ENCODE peak calls at places on chromosomes 12 and 14, in seven cellular contexts. E is H1, O is HCT116, Y is HepG2, S is SK-N-SH, M is A549, D is K562. G is an unnamed sample.

GRCh38 chr12:30985814-30986452 is 59.4 kb downstream of the TSPAN11 start:
- DNase-seq in E (peak; percentile 85), O (peak; percentile 27), Y (peak; percentile 33), S (peak; percentile 88), M (peak; percentile 73), D (peak; percentile 41), G (peak; percentile 65)

GRCh38 chr12:49868449-49868848 is 25.5 kb upstream of the BCDIN3D start:
- DNase-seq in E (peak; percentile 28), O (no peak), Y (no peak), S (no peak), M (no peak), D (no peak), G (no peak)

GRCh38 chr14:50082784-50083466 is 33.4 kb downstream of the VCPKMT start:
- DNase-seq in E (no peak), O (no peak), Y (no peak), S (no peak), M (no peak), D (no peak), G (no peak)

GRCh38 chr14:49766839-49767238 is 1.1 kb upstream of the KLHDC2 start:
- DNase-seq in E (no peak), O (no peak), Y (no peak), S (peak; percentile 17), M (no peak), D (no peak), G (no peak)

GRCh38 chr12:31965090-31965489 is 5.9 kb downstream of the RESF1 start:
- DNase-seq in E (no peak), O (no peak), Y (no peak), S (no peak), M (no peak), D (no peak), G (no peak)

GRCh38 chr12:86623267-86623666 is 367.1 kb upstream of the MGAT4C start:
- DNase-seq in E (no peak), O (no peak), Y (no peak), S (no peak), M (no peak), D (no peak), G (no peak)

GRCh38 chr14:59601056-59601455 is 24.4 kb upstream of the CCDC175 start:
- DNase-seq in E (no peak), O (no peak), Y (no peak), S (no peak), M (no peak), D (no peak), G (no peak)

GRCh38 chr12:28190321-28191017 is at the start of gene CCDC91:
- DNase-seq in E (peak; percentile 88), O (peak; percentile 35), Y (peak; percentile 61), S (peak; percentile 90), M (peak; percentile 69), D (peak; percentile 89), G (peak; percentile 77)

GRCh38 chr14:23346693-23347405 is 5.8 kb downstream of the SLC22A17 start:
- DNase-seq in E (no peak), O (no peak), Y (no peak), S (no peak), M (no peak), D (no peak), G (no peak)

GRCh38 chr12:126437934-126438333 is 1372.7 kb downstream of the AACS start:
- DNase-seq in E (no peak), O (no peak), Y (no peak), S (no peak), M (no peak), D (no peak), G (no peak)

GRCh38 chr12:104055686-104056388 is 5.8 kb upstream of the GLT8D2 start:
- DNase-seq in E (no peak), O (no peak), Y (no peak), S (peak; percentile 82), M (no peak), D (no peak), G (peak; percentile 79)

GRCh38 chr12:60223242-60223641 is 627.4 kb downstream of the SLC16A7 start:
- DNase-seq in E (no peak), O (no peak), Y (no peak), S (no peak), M (no peak), D (no peak), G (no peak)

GRCh38 chr14:95021588-95021987 is 135.7 kb downstream of the DICER1 start:
- DNase-seq in E (peak; percentile 44), O (no peak), Y (no peak), S (no peak), M (no peak), D (no peak), G (no peak)

GRCh38 chr12:14955876-14956811 is 5.3 kb downstream of the ARHGDIB start:
- DNase-seq in E (no peak), O (no peak), Y (no peak), S (no peak), M (no peak), D (no peak), G (no peak)

GRCh38 chr12:132986001-132986884 is at the start of gene ZNF26:
- DNase-seq in E (peak; percentile 87), O (peak; percentile 60), Y (peak; percentile 90), S (peak; percentile 93), M (peak; percentile 90), D (peak; percentile 87), G (peak; percentile 94)

GRCh38 chr14:44759263-44759662 is 202.5 kb downstream of the KLHL28 start:
- DNase-seq in E (no peak), O (no peak), Y (no peak), S (no peak), M (no peak), D (no peak), G (no peak)

GRCh38 chr14:94904636-94905035 is 134.7 kb upstream of the GSC start:
- DNase-seq in E (no peak), O (no peak), Y (no peak), S (no peak), M (no peak), D (no peak), G (no peak)

GRCh38 chr12:122356192-122356635 is 66.3 kb downstream of the CLIP1 start:
- DNase-seq in E (peak; percentile 66), O (peak; percentile 34), Y (peak; percentile 54), S (peak; percentile 77), M (peak; percentile 22), D (peak; percentile 51), G (peak; percentile 69)

GRCh38 chr12:13976028-13976584 is 5.3 kb downstream of the GRIN2B start:
- DNase-seq in E (no peak), O (no peak), Y (no peak), S (no peak), M (no peak), D (no peak), G (no peak)

GRCh38 chr14:27587103-27587502 is 989.3 kb upstream of the NOVA1 start:
- DNase-seq in E (no peak), O (no peak), Y (no peak), S (no peak), M (no peak), D (no peak), G (no peak)

GRCh38 chr12:128947199-128947598 is 93.9 kb downstream of the GLT1D1 start:
- DNase-seq in E (no peak), O (no peak), Y (no peak), S (no peak), M (no peak), D (no peak), G (no peak)

GRCh38 chr12:121086896-121087295 is 45.8 kb upstream of the P2RX7 start:
- DNase-seq in E (no peak), O (no peak), Y (no peak), S (no peak), M (no peak), D (no peak), G (no peak)

GRCh38 chr14:90676356-90676755 is 139.9 kb downstream of the TTC7B start:
- DNase-seq in E (no peak), O (no peak), Y (no peak), S (no peak), M (no peak), D (no peak), G (no peak)

GRCh38 chr14:90674716-90675115 is 141.5 kb downstream of the TTC7B start:
- DNase-seq in E (no peak), O (no peak), Y (no peak), S (no peak), M (no peak), D (no peak), G (no peak)

GRCh38 chr14:90671835-90672234 is 144.4 kb downstream of the TTC7B start:
- DNase-seq in E (no peak), O (no peak), Y (no peak), S (no peak), M (no peak), D (no peak), G (no peak)

GRCh38 chr14:90675399-90675798 is 140.8 kb downstream of the TTC7B start:
- DNase-seq in E (no peak), O (no peak), Y (no peak), S (peak; percentile 75), M (no peak), D (no peak), G (no peak)

GRCh38 chr14:90674043-90674670 is 142.1 kb downstream of the TTC7B start:
- DNase-seq in E (no peak), O (no peak), Y (no peak), S (no peak), M (no peak), D (no peak), G (no peak)
- TF ChIP-seq MAX in E (peak; percentile 30), O (no peak), Y (no peak), S (no peak), M (no peak), D (no peak), G (no peak)

GRCh38 chr12:12810507-12811143 is 2.5 kb upstream of the DDX47 start:
- DNase-seq in E (no peak), O (no peak), Y (no peak), S (no peak), M (no peak), D (no peak), G (no peak)
- H3K4me1 ChIP-seq in E (no peaks in the 10 kb centered on the region), O (peaks cover 48% of the 10 kb centered on the region), Y (peaks cover 56% of the 10 kb centered on the region), S (peaks cover 9% of the 10 kb centered on the region), M (peaks cover 59% of the 10 kb centered on the region), D (peaks cover 11% of the 10 kb centered on the region), G (peaks cover 35% of the 10 kb centered on the region)

DNA sequence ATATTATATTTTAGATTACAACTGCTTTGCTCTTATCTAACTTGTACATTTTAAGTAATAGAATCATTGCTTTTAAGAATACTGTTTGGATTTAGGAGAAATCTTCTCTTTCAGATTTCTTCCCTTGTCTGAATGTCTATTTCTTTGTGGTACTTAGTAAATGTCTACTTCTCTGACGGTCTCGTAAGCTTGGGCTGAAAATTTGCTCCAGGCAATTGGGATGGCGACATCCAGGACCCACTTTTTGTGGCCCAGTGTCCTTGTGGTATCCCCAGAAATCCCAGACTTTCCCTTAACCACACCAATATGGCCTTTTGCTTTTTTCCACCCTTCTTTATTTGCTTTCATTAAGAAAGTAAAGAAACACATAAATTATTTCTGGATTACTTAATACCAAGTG is 24.0 kb upstream of the CCER1 start:
- DNase-seq in E (no peak), O (no peak), Y (no peak), S (no peak), M (no peak), D (no peak), G (no peak)
- TF ChIP-seq MAX in E (no peak), O (no peak), Y (no peak), S (no peak), M (no peak), D (no peak), G (no peak)

DNA sequence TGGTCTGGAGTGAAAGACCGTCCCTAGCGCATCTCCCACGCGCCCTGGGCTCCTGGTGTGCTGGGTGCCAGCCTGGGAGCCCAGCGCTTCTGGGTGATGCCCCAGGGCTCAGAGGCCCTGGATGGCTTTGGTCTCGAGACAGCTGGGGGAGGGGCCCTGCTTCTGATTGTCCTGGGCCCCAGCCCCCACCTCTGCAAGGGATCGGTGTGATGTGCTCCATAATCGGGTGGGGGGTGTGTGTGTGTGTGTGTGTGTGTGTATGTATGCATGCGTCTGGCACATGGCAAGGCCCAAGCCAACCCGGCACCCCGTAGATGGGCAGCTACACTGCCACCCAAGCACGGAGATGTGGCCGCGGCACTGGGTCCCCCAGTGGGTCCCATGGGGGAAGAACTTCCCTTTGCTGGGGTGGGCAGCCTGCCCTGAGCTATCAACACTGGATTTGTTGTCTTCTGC is 3.0 kb downstream of the ZBTB42 start:
- DNase-seq in E (no peak), O (no peak), Y (no peak), S (peak; percentile 51), M (no peak), D (no peak), G (no peak)
- H3K4me1 ChIP-seq in E (peaks cover 7% of the 10 kb centered on the region), O (peaks cover 42% of the 10 kb centered on the region), Y (peaks cover 44% of the 10 kb centered on the region), S (peaks cover 23% of the 10 kb centered on the region), M (peaks cover 42% of the 10 kb centered on the region), D (peaks cover 77% of the 10 kb centered on the region), G (peaks cover 5% of the 10 kb centered on the region)

G was measured in endothelial cell of umbilical vein.